ENCODE peak calls at places on chromosomes 4 and X, in four cellular contexts. Q is iPS-NIHi11, U is left colon, A is mesothelial cell of epicardium. C is an unnamed sample.

GRCh38 chr4:15336410-15337184 is 91.2 kb upstream of the C1QTNF7 start:
- DNase-seq in Q (peak; percentile 47), U (no peak), A (no peak), C (peak; percentile 50)

GRCh38 chr4:148126825-148127224 is 315.4 kb downstream of the NR3C2 start:
- DNase-seq in Q (no peak), U (no peak), A (no peak), C (no peak)

GRCh38 chrX:8663325-8663724 is 68.6 kb downstream of the ANOS1 start:
- DNase-seq in Q (no peak), U (no peak), A (no peak), C (no peak)

GRCh38 chr4:95102391-95102790 is 344.6 kb downstream of the BMPR1B start:
- DNase-seq in Q (no peak), U (no peak), A (no peak), C (no peak)

GRCh38 chr4:110196206-110196870 is 2.1 kb downstream of the ELOVL6 start:
- DNase-seq in Q (peak; percentile 70), U (peak; percentile 57), A (peak; percentile 69), C (peak; percentile 68)

GRCh38 chrX:18353931-18354368 is 538 bp downstream of the SCML2 start:
- DNase-seq in Q (peak; percentile 50), U (no peak), A (peak; percentile 51), C (peak; percentile 14)

GRCh38 chrX:104913348-104913747 is 307.1 kb downstream of the TEX13A start:
- DNase-seq in Q (peak; percentile 22), U (no peak), A (no peak), C (no peak)

GRCh38 chrX:50920132-50920531 is 9.6 kb downstream of the BMP15 start:
- DNase-seq in Q (no peak), U (no peak), A (no peak), C (peak; percentile 14)

GRCh38 chr4:20283039-20283438 is 31.3 kb downstream of the SLIT2 start:
- DNase-seq in Q (peak; percentile 81), U (no peak), A (no peak), C (no peak)

GRCh38 chr4:71855944-71856343 is 72.1 kb upstream of the GC start:
- DNase-seq in Q (no peak), U (no peak), A (no peak), C (no peak)

GRCh38 chr4:41390661-41391060 is 133.9 kb downstream of the UCHL1 start:
- DNase-seq in Q (no peak), U (no peak), A (no peak), C (no peak)

GRCh38 chr4:68465058-68465457 is 17.8 kb downstream of the TMPRSS11E start:
- DNase-seq in Q (no peak), U (no peak), A (no peak), C (no peak)

GRCh38 chr4:80335226-80335553 is 340 bp upstream of the CFAP299 start:
- DNase-seq in Q (no peak), U (no peak), A (no peak), C (no peak)

GRCh38 chrX:44267116-44267515 is 76.4 kb downstream of the EFHC2 start:
- DNase-seq in Q (no peak), U (no peak), A (no peak), C (no peak)

GRCh38 chr4:2794707-2795557 is 2.0 kb downstream of the SH3BP2 start:
- DNase-seq in Q (no peak), U (peak; percentile 73), A (no peak), C (peak; percentile 76)

GRCh38 chrX:74242050-74242449 is 61.9 kb upstream of the ZCCHC13 start:
- DNase-seq in Q (no peak), U (no peak), A (no peak), C (no peak)

GRCh38 chrX:11575332-11575731 is 90.4 kb downstream of the ARHGAP6 start:
- DNase-seq in Q (no peak), U (no peak), A (no peak), C (no peak)